ENCODE peak calls at places on chromosomes 6 and 20, in ten cellular contexts. K, J, X, N, A, Q, H, P, Y and W are unnamed samples.

GRCh38 chr6:11270030-11271027 is 37.9 kb upstream of the NEDD9 start:
- DNase-seq in K (no peak), J (no peak), X (no peak), N (no peak), A (no peak), Q (no peak), H (no peak), P (no peak), Y (no peak), W (no peak)

GRCh38 chr20:9400371-9401025 is 113.9 kb upstream of the LAMP5 start:
- DNase-seq in K (no peak), J (no peak), X (no peak), N (no peak), A (no peak), Q (no peak), H (no peak), P (no peak), Y (peak; percentile 36), W (no peak)

GRCh38 chr6:106913111-106913510 is 61.4 kb downstream of the CD24 start:
- DNase-seq in K (no peak), J (no peak), X (no peak), N (no peak), A (no peak), Q (no peak), H (no peak), P (no peak), Y (no peak), W (no peak)

GRCh38 chr20:41135187-41135887 is 2.0 kb upstream of the PLCG1 start:
- DNase-seq in K (no peak), J (peak; percentile 52), X (peak; percentile 60), N (no peak), A (no peak), Q (peak; percentile 44), H (no peak), P (no peak), Y (peak; percentile 37), W (peak; percentile 28)

GRCh38 chr6:1885576-1886003 is 275.9 kb downstream of the FOXC1 start:
- DNase-seq in K (no peak), J (no peak), X (peak; percentile 40), N (no peak), A (no peak), Q (no peak), H (no peak), P (peak; percentile 63), Y (no peak), W (no peak)

GRCh38 chr6:124066995-124067552 is 263.4 kb downstream of the NKAIN2 start:
- DNase-seq in K (no peak), J (no peak), X (no peak), N (no peak), A (no peak), Q (no peak), H (no peak), P (no peak), Y (no peak), W (no peak)

GRCh38 chr20:49482621-49483017 is at the start of gene KCNB1:
- DNase-seq in K (no peak), J (no peak), X (peak; percentile 89), N (no peak), A (no peak), Q (no peak), H (no peak), P (no peak), Y (peak; percentile 51), W (peak; percentile 86)

GRCh38 chr20:8933391-8933807 is 135.5 kb upstream of the PLCB4 start:
- DNase-seq in K (no peak), J (no peak), X (peak; percentile 9), N (no peak), A (no peak), Q (no peak), H (no peak), P (no peak), Y (no peak), W (peak; percentile 22)

GRCh38 chr6:1952726-1953360 is 292.6 kb downstream of the GMDS start:
- DNase-seq in K (no peak), J (no peak), X (peak; percentile 95), N (peak; percentile 81), A (no peak), Q (no peak), H (peak; percentile 94), P (peak; percentile 61), Y (peak; percentile 97), W (peak; percentile 71)

GRCh38 chr6:111727798-111728197 is 122.1 kb upstream of the TRAF3IP2 start:
- DNase-seq in K (no peak), J (no peak), X (peak; percentile 81), N (no peak), A (no peak), Q (no peak), H (no peak), P (no peak), Y (peak; percentile 30), W (no peak)

GRCh38 chr6:328184-328670 is 35.9 kb downstream of the DUSP22 start:
- DNase-seq in K (no peak), J (no peak), X (peak; percentile 88), N (peak; percentile 66), A (no peak), Q (no peak), H (peak; percentile 78), P (peak; percentile 68), Y (peak; percentile 78), W (peak; percentile 88)

GRCh38 chr6:132259070-132259469 is 142.2 kb downstream of the MOXD1 start:
- DNase-seq in K (no peak), J (no peak), X (peak; percentile 53), N (no peak), A (no peak), Q (no peak), H (no peak), P (no peak), Y (peak; percentile 41), W (peak; percentile 48)

GRCh38 chr20:1891263-1892121 is 3.7 kb upstream of the SIRPA start:
- DNase-seq in K (no peak), J (no peak), X (no peak), N (no peak), A (no peak), Q (no peak), H (no peak), P (no peak), Y (no peak), W (no peak)

GRCh38 chr6:5995705-5996686 is 10.7 kb downstream of the NRN1 start:
- DNase-seq in K (no peak), J (no peak), X (peak; percentile 64), N (no peak), A (no peak), Q (no peak), H (no peak), P (no peak), Y (peak; percentile 86), W (peak; percentile 88)

GRCh38 chr6:112087136-112087908 is at the start of the genes FAM229B and TUBE1:
- DNase-seq in K (peak; percentile 94), J (peak; percentile 84), X (peak; percentile 98), N (peak; percentile 95), A (peak; percentile 93), Q (peak; percentile 82), H (peak; percentile 97), P (peak; percentile 83), Y (peak; percentile 96), W (peak; percentile 93)

GRCh38 chr20:63317061-63317460 is 24.1 kb downstream of the COL20A1 start:
- DNase-seq in K (no peak), J (no peak), X (no peak), N (no peak), A (no peak), Q (no peak), H (no peak), P (no peak), Y (no peak), W (no peak)

GRCh38 chr20:53078761-53079482 is 106.8 kb downstream of the TSHZ2 start:
- DNase-seq in K (no peak), J (no peak), X (no peak), N (no peak), A (no peak), Q (no peak), H (no peak), P (no peak), Y (no peak), W (no peak)

GRCh38 chr6:40912158-40912946 is 126.7 kb downstream of the UNC5CL start:
- DNase-seq in K (no peak), J (no peak), X (no peak), N (no peak), A (peak; percentile 48), Q (no peak), H (no peak), P (no peak), Y (no peak), W (peak; percentile 40)

GRCh38 chr6:113776998-113777397 is 80.1 kb upstream of the MARCKS start:
- DNase-seq in K (no peak), J (no peak), X (peak; percentile 28), N (no peak), A (no peak), Q (no peak), H (no peak), P (no peak), Y (no peak), W (no peak)

GRCh38 chr20:31713312-31714049 is 9.2 kb downstream of the BCL2L1 start:
- DNase-seq in K (no peak), J (no peak), X (peak; percentile 87), N (peak; percentile 38), A (no peak), Q (no peak), H (peak; percentile 67), P (peak; percentile 52), Y (peak; percentile 98), W (peak; percentile 92)

GRCh38 chr20:52096117-52096516 is 95.5 kb downstream of the ZFP64 start:
- DNase-seq in K (no peak), J (no peak), X (no peak), N (no peak), A (no peak), Q (no peak), H (no peak), P (no peak), Y (no peak), W (no peak)

GRCh38 chr20:15220009-15220656 is 882.7 kb upstream of the FLRT3 start:
- DNase-seq in K (no peak), J (no peak), X (no peak), N (no peak), A (no peak), Q (no peak), H (no peak), P (no peak), Y (no peak), W (peak; percentile 16)

GRCh38 chr6:113630365-113630737 is 226.8 kb upstream of the MARCKS start:
- DNase-seq in K (no peak), J (no peak), X (no peak), N (peak; percentile 68), A (no peak), Q (no peak), H (no peak), P (no peak), Y (peak; percentile 55), W (no peak)

GRCh38 chr6:138605958-138606357 is 106.7 kb upstream of the NHSL1 start:
- DNase-seq in K (no peak), J (no peak), X (peak; percentile 19), N (no peak), A (no peak), Q (no peak), H (no peak), P (no peak), Y (no peak), W (no peak)

GRCh38 chr6:85453052-85453451 is 3.2 kb downstream of the NT5E start:
- DNase-seq in K (no peak), J (no peak), X (no peak), N (no peak), A (no peak), Q (no peak), H (no peak), P (no peak), Y (no peak), W (no peak)

GRCh38 chr20:36835025-36835424 is 40.9 kb upstream of the TLDC2 start:
- DNase-seq in K (no peak), J (no peak), X (no peak), N (no peak), A (no peak), Q (no peak), H (no peak), P (no peak), Y (no peak), W (no peak)

GRCh38 chr6:13818341-13818740 is 4.0 kb upstream of the MCUR1 start:
- DNase-seq in K (no peak), J (no peak), X (no peak), N (no peak), A (no peak), Q (no peak), H (no peak), P (no peak), Y (no peak), W (no peak)

GRCh38 chr6:31579546-31580445 is 2.4 kb downstream of the LTB start:
- DNase-seq in K (no peak), J (no peak), X (no peak), N (no peak), A (no peak), Q (no peak), H (no peak), P (no peak), Y (no peak), W (no peak)